ENCODE peak calls at places on chromosome 19, in nine cellular contexts. J, W, K, D, G, E, S, R and L are unnamed samples. For H3K27me3, the result is how much of the 10 kb centered on the place peaks cover.

GRCh38 chr19:35248310-35249145 is at the start of gene LSR:
- DNase-seq in J (peak), W (peak), K (no peak), D (peak), G (peak), E (no peak), S (no peak), R (peak), L (no peak)

GRCh38 chr19:43674630-43674982 is 4.6 kb upstream of the PLAUR start:
- DNase-seq in J (no peak), W (no peak), K (peak), D (no peak), G (no peak), E (no peak), S (peak), R (peak), L (no peak)

GRCh38 chr19:17220207-17220758 is 5.1 kb downstream of the USE1 start:
- DNase-seq in J (no peak), W (peak), K (peak), D (no peak), G (no peak), E (no peak), S (peak), R (peak), L (no peak)

GRCh38 chr19:49409441-49410029 is 13.7 kb downstream of the PTH2 start:
- DNase-seq in J (no peak), W (no peak), K (no peak), D (no peak), G (no peak), E (no peak), S (no peak), R (no peak), L (no peak)

GRCh38 chr19:55486971-55487883 is 1.0 kb upstream of the SSC5D start:
- DNase-seq in J (peak), W (peak), K (peak), D (no peak), G (no peak), E (peak), S (peak), R (peak), L (peak)

GRCh38 chr19:2289714-2290435 is 7.9 kb upstream of the PEAK3 start:
- DNase-seq in J (no peak), W (peak), K (no peak), D (peak), G (peak), E (no peak), S (peak), R (no peak), L (no peak)

GRCh38 chr19:11324079-11324661 is 15.3 kb downstream of the RAB3D start:
- DNase-seq in J (peak), W (peak), K (peak), D (no peak), G (peak), E (peak), S (peak), R (peak), L (peak)

GRCh38 chr19:41691268-41691970 is 3.3 kb upstream of the CEACAM7 start:
- DNase-seq in J (no peak), W (peak), K (peak), D (no peak), G (peak), E (peak), S (peak), R (no peak), L (no peak)

GRCh38 chr19:4965061-4965460 is 3.9 kb upstream of the KDM4B start:
- DNase-seq in J (no peak), W (no peak), K (no peak), D (no peak), G (no peak), E (no peak), S (no peak), R (no peak), L (no peak)

GRCh38 chr19:53507523-53508442 is 30.2 kb upstream of the ZNF331 start:
- DNase-seq in J (no peak), W (no peak), K (no peak), D (no peak), G (no peak), E (no peak), S (no peak), R (no peak), L (no peak)

GRCh38 chr19:46785054-46785979 is 3.1 kb downstream of the SLC1A5 start:
- DNase-seq in J (no peak), W (no peak), K (peak), D (no peak), G (no peak), E (no peak), S (peak), R (no peak), L (no peak)
- H3K4me3 ChIP-seq in J (peak), W (peak), K (peak), D (peak), G (no peak), E (peak), S (peak), R (peak), L (peak)

GRCh38 chr19:15456441-15456840 is 6.7 kb upstream of the WIZ start:
- DNase-seq in J (peak), W (no peak), K (no peak), D (no peak), G (no peak), E (no peak), S (no peak), R (no peak), L (no peak)
- H3K27me3 ChIP-seq in J (under half), W (under half), K (half or more), D (under half), G (under half), E (under half), S (under half), R (under half), L (under half)

GRCh38 chr19:18289471-18290066 is 8.1 kb upstream of the JUND start:
- DNase-seq in J (no peak), W (no peak), K (no peak), D (no peak), G (no peak), E (no peak), S (no peak), R (no peak), L (no peak)
- H3K27ac ChIP-seq in J (no peak), W (peak), K (peak), D (peak), G (peak), E (peak), S (peak), R (no peak), L (no peak)

GRCh38 chr19:8610928-8611284 is 391 bp upstream of the ADAMTS10 start:
- DNase-seq in J (no peak), W (no peak), K (no peak), D (no peak), G (no peak), E (no peak), S (no peak), R (no peak), L (no peak)
- H3K4me3 ChIP-seq in J (peak), W (no peak), K (peak), D (no peak), G (peak), E (peak), S (peak), R (no peak), L (peak)

GRCh38 chr19:39499932-39500331 is 1.2 kb downstream of the DLL3 start:
- DNase-seq in J (no peak), W (no peak), K (no peak), D (no peak), G (no peak), E (no peak), S (no peak), R (no peak), L (no peak)

GRCh38 chr19:39500543-39500942 is 1.8 kb downstream of the DLL3 start:
- DNase-seq in J (no peak), W (no peak), K (no peak), D (no peak), G (no peak), E (no peak), S (no peak), R (no peak), L (no peak)

GRCh38 chr19:39501340-39501739 is 2.6 kb downstream of the DLL3 start:
- DNase-seq in J (no peak), W (no peak), K (no peak), D (no peak), G (no peak), E (no peak), S (no peak), R (no peak), L (no peak)

GRCh38 chr19:39499082-39499642 is 415 bp downstream of the DLL3 start:
- DNase-seq in J (no peak), W (no peak), K (peak), D (no peak), G (no peak), E (no peak), S (peak), R (no peak), L (no peak)

DNA sequence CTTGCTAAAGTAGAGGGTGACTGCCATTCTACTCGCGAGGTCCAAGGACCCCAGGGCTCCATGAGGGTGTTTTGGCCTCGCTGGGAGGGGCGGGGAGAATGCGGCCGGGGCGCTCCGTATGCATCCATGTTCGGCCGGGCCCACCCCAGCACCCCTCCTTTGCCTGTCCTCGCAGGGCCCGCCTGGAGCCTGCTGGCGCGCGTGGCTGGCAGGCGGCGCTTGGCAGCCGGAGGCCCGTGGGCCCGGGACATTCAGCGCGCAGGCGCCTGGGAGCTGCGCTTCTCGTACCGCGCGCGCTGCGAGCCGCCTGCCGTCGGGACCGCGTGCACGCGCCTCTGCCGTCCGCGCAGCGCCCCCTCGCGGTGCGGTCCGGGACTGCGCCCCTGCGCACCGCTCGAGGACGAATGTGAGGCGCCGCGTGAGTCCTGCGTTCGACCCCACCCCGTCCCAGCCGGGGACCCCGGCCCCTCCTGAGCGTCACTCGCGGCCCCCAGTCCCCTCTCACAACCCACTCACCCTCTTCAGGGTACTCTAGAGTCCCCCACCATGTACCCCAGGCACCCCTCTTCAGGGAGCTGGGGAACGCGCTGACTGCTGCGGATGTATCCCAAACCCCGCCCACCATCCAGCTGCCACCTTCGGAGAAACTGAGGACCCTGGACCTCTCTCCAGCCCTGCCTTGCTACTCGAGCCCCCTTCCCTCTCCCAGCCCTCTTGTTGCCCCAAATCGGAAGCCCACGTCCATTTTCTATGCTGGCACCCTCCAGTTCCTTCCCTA is 4.1 kb downstream of the DLL3 start:
- DNase-seq in J (no peak), W (peak), K (peak), D (peak), G (peak), E (peak), S (peak), R (no peak), L (no peak)
- H3K27me3 ChIP-seq in J (under half), W (under half), K (under half), D (under half), G (under half), E (under half), S (under half), R (half or more), L (half or more)

DNA sequence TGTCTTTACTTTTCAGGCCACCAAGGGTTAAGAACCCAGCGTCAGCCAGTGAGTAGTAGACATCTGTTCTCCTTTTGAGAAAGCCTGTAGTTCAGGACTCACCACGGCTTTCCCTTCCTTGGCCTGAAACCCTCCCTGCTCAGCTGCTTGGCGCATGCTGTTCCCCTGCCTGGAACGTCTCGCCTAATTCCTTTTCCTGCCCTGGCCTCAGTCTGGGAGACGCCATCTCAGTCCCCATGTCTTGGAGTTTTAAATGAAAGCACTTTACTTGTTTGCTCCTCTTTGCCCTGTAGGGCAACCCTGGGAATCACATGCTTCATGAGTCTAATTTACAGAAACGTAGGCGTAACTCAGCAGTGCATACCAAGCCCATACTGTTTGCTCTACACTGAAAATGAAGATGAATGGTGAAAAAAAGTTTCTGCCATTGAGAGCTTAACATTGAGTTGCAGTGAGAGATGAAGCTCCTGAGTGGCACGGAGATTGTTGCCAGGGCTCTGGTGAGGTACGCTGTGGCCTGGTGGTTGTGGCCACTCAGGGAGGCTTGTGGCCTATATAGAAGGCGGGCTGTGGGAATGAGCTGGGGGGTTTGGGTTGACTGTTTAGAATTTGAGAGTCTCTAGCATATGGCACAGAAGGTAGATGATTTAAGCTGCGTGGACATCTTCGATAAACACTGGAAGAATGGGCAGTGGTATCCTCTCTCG is 52.8 kb downstream of the GATAD2A start:
- DNase-seq in J (no peak), W (no peak), K (no peak), D (no peak), G (no peak), E (no peak), S (no peak), R (no peak), L (no peak)
- H3K27ac ChIP-seq in J (peak), W (peak), K (peak), D (peak), G (peak), E (peak), S (peak), R (no peak), L (peak)